ENCODE peak calls at places on chromosomes 2 and 18, in nine cellular contexts. One of them, this sample, is unnamed.

GRCh38 chr2:120344991-120345975 is 653 bp upstream of the INHBB start:
- DNase-seq in ovary: peak; percentile 47
- DNase-seq in IMR-90: no peak
- DNase-seq in A549: no peak
- DNase-seq in HCT116: no peak
- DNase-seq in suprapubic skin: no peak
- DNase-seq in testis: no peak
- DNase-seq in heart left ventricle: no peak
- DNase-seq in stomach: no peak
- DNase-seq in this sample: no peak

GRCh38 chr2:239264838-239265651 is 135.8 kb downstream of the HDAC4 start:
- DNase-seq in IMR-90: peak; percentile 61
- DNase-seq in stomach: peak; percentile 26
- DNase-seq in suprapubic skin: peak; percentile 78
- DNase-seq in HCT116: peak; percentile 56
- DNase-seq in heart left ventricle: peak; percentile 42
- DNase-seq in testis: peak; percentile 54
- DNase-seq in ovary: peak; percentile 44
- DNase-seq in A549: peak; percentile 36
- DNase-seq in this sample: peak; percentile 32

GRCh38 chr2:84493494-84493893 is 22.8 kb upstream of the DNAH6 start:
- DNase-seq in stomach: no peak
- DNase-seq in A549: no peak
- DNase-seq in ovary: no peak
- DNase-seq in testis: no peak
- DNase-seq in heart left ventricle: no peak
- DNase-seq in IMR-90: peak; percentile 95
- DNase-seq in suprapubic skin: no peak
- DNase-seq in HCT116: no peak
- DNase-seq in this sample: no peak

GRCh38 chr2:240343548-240343947 is 91.9 kb upstream of the GPC1 start:
- DNase-seq in ovary: no peak
- DNase-seq in stomach: no peak
- DNase-seq in suprapubic skin: no peak
- DNase-seq in heart left ventricle: no peak
- DNase-seq in testis: no peak
- DNase-seq in HCT116: no peak
- DNase-seq in A549: no peak
- DNase-seq in IMR-90: no peak
- DNase-seq in this sample: no peak

GRCh38 chr18:68660355-68661183 is 54.3 kb downstream of the TMX3 start:
- DNase-seq in stomach: no peak
- DNase-seq in suprapubic skin: no peak
- DNase-seq in A549: peak; percentile 3
- DNase-seq in testis: no peak
- DNase-seq in heart left ventricle: no peak
- DNase-seq in IMR-90: peak; percentile 61
- DNase-seq in HCT116: peak; percentile 29
- DNase-seq in ovary: no peak
- DNase-seq in this sample: no peak

GRCh38 chr2:120523766-120524165 is 177.8 kb downstream of the INHBB start:
- DNase-seq in stomach: no peak
- DNase-seq in testis: no peak
- DNase-seq in IMR-90: no peak
- DNase-seq in heart left ventricle: no peak
- DNase-seq in suprapubic skin: no peak
- DNase-seq in HCT116: no peak
- DNase-seq in ovary: no peak
- DNase-seq in A549: no peak
- DNase-seq in this sample: no peak

GRCh38 chr18:59547691-59548182 is 149.5 kb downstream of the CCBE1 start:
- DNase-seq in heart left ventricle: no peak
- DNase-seq in stomach: no peak
- DNase-seq in suprapubic skin: no peak
- DNase-seq in A549: no peak
- DNase-seq in ovary: peak; percentile 55
- DNase-seq in IMR-90: peak; percentile 93
- DNase-seq in testis: peak; percentile 35
- DNase-seq in HCT116: no peak
- DNase-seq in this sample: no peak

GRCh38 chr2:145800201-145801091 is 1280.5 kb upstream of the ZEB2 start:
- DNase-seq in A549: peak; percentile 3
- DNase-seq in IMR-90: no peak
- DNase-seq in heart left ventricle: no peak
- DNase-seq in suprapubic skin: no peak
- DNase-seq in ovary: no peak
- DNase-seq in HCT116: peak; percentile 48
- DNase-seq in stomach: no peak
- DNase-seq in testis: no peak
- DNase-seq in this sample: no peak

GRCh38 chr2:216083464-216084279 is 2.0 kb downstream of the TMEM169 start:
- DNase-seq in stomach: no peak
- DNase-seq in IMR-90: peak; percentile 83
- DNase-seq in HCT116: no peak
- DNase-seq in ovary: no peak
- DNase-seq in testis: no peak
- DNase-seq in suprapubic skin: no peak
- DNase-seq in heart left ventricle: no peak
- DNase-seq in A549: no peak
- DNase-seq in this sample: no peak

GRCh38 chr2:181573140-181573736 is 83.7 kb downstream of the CERKL start:
- DNase-seq in suprapubic skin: no peak
- DNase-seq in heart left ventricle: no peak
- DNase-seq in ovary: no peak
- DNase-seq in IMR-90: peak; percentile 50
- DNase-seq in HCT116: peak; percentile 54
- DNase-seq in A549: peak; percentile 13
- DNase-seq in testis: no peak
- DNase-seq in stomach: no peak
- DNase-seq in this sample: no peak

DNA sequence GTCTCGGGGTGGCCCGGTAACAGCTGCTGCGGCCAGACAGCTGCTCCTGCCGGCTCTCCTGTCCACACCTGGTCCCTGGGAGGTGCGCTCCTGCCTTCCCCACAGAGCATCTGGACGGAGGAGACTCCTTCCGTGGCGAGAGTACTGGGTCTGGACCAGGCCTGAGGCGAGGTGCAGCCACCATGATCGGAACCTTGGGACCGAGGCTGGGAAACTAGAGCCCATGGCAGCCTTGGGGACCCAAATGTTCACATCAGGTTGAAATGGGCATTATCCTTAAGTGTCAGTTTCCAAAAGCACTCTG is 628 bp downstream of the GIGYF2 start:
- DNase-seq in suprapubic skin: peak; percentile 76
- DNase-seq in heart left ventricle: no peak
- DNase-seq in stomach: no peak
- DNase-seq in testis: peak; percentile 55
- DNase-seq in HCT116: no peak
- DNase-seq in ovary: no peak
- DNase-seq in IMR-90: no peak
- DNase-seq in A549: no peak
- DNase-seq in this sample: no peak
- TF ChIP-seq POLR2A in suprapubic skin: no peak
- TF ChIP-seq POLR2A in heart left ventricle: no peak
- TF ChIP-seq POLR2A in stomach: no peak
- TF ChIP-seq POLR2A in testis: no peak
- TF ChIP-seq POLR2A in HCT116: no peak
- TF ChIP-seq POLR2A in ovary: no peak
- TF ChIP-seq POLR2A in IMR-90: no peak
- TF ChIP-seq POLR2A in A549: no peak
- TF ChIP-seq POLR2A in this sample: no peak

GRCh38 chr18:11760498-11761158 is 71.6 kb downstream of the GNAL start:
- DNase-seq in heart left ventricle: no peak
- DNase-seq in ovary: no peak
- DNase-seq in suprapubic skin: no peak
- DNase-seq in A549: no peak
- DNase-seq in IMR-90: no peak
- DNase-seq in stomach: no peak
- DNase-seq in testis: no peak
- DNase-seq in HCT116: no peak
- DNase-seq in this sample: no peak

GRCh38 chr18:11757084-11757590 is 68.1 kb downstream of the GNAL start:
- DNase-seq in HCT116: no peak
- DNase-seq in A549: no peak
- DNase-seq in heart left ventricle: no peak
- DNase-seq in suprapubic skin: no peak
- DNase-seq in testis: no peak
- DNase-seq in stomach: no peak
- DNase-seq in IMR-90: no peak
- DNase-seq in ovary: no peak
- DNase-seq in this sample: no peak

GRCh38 chr18:11762429-11762828 is 73.4 kb downstream of the GNAL start:
- DNase-seq in IMR-90: no peak
- DNase-seq in stomach: no peak
- DNase-seq in HCT116: no peak
- DNase-seq in heart left ventricle: no peak
- DNase-seq in testis: no peak
- DNase-seq in suprapubic skin: no peak
- DNase-seq in ovary: no peak
- DNase-seq in A549: no peak
- DNase-seq in this sample: no peak

GRCh38 chr18:11759456-11759855 is 70.4 kb downstream of the GNAL start:
- DNase-seq in IMR-90: no peak
- DNase-seq in testis: no peak
- DNase-seq in suprapubic skin: no peak
- DNase-seq in heart left ventricle: no peak
- DNase-seq in ovary: no peak
- DNase-seq in HCT116: no peak
- DNase-seq in stomach: no peak
- DNase-seq in A549: no peak
- DNase-seq in this sample: no peak

DNA sequence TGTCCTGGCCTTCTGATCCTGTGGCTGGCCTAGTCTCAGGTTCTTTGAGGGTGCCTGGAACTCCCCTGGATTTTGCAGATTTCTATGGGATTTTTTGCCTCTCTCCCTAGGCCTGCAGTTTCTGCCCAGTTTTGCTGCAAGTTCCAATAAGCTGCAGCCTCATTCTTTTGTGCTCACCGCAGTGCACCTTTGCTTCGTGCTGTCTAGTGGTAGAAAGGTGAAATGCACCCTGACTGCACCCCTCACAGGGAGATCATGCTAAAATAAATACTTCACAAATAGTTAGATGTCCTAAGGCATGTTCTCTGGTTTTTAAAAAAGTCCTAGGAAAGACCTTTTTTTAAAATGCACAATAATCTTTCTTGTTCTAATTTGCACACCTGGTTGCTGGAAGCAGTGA is 72.5 kb downstream of the GNAL start:
- DNase-seq in suprapubic skin: no peak
- DNase-seq in ovary: no peak
- DNase-seq in A549: no peak
- DNase-seq in HCT116: peak; percentile 8
- DNase-seq in stomach: no peak
- DNase-seq in heart left ventricle: no peak
- DNase-seq in IMR-90: no peak
- DNase-seq in testis: no peak
- DNase-seq in this sample: no peak
- TF ChIP-seq CTCF in suprapubic skin: no peak
- TF ChIP-seq CTCF in ovary: no peak
- TF ChIP-seq CTCF in A549: no peak
- TF ChIP-seq CTCF in HCT116: peak; percentile 62
- TF ChIP-seq CTCF in stomach: no peak
- TF ChIP-seq CTCF in heart left ventricle: no peak
- TF ChIP-seq CTCF in IMR-90: no peak
- TF ChIP-seq CTCF in testis: no peak
- TF ChIP-seq CTCF in this sample: peak; percentile 21

DNA sequence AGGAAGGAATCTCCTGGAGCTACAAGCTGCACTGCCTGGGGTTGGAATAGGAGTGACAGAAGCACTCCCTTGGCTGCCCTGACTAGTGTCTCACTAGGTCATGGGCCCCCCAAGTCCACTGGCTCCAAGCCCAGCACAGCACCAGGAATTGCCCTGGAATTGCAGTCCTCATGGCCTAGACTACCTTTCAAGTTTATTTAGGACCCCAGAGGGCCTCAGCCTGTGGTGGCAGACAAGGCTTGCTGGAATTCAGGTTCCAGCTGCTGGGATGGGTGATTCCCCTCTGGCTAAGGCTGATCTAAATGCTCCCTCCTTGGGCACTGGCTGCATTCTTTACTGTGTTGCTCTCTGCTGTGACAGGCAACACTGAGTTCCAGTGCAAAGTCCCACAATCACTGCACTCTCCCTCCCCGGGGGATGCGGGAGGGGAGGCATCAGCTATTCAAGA is 14.0 kb downstream of the STRADB start:
- DNase-seq in stomach: no peak
- DNase-seq in ovary: no peak
- DNase-seq in testis: no peak
- DNase-seq in IMR-90: peak; percentile 20
- DNase-seq in suprapubic skin: no peak
- DNase-seq in HCT116: no peak
- DNase-seq in A549: no peak
- DNase-seq in heart left ventricle: peak; percentile 28
- DNase-seq in this sample: no peak
- H3K27ac ChIP-seq in stomach: peak overlapping the region; percentile 6
- H3K27ac ChIP-seq in ovary: no peak overlapping the region
- H3K27ac ChIP-seq in testis: no peak overlapping the region
- H3K27ac ChIP-seq in IMR-90: peak overlapping the region; percentile 68
- H3K27ac ChIP-seq in suprapubic skin: peak overlapping the region; percentile 19
- H3K27ac ChIP-seq in HCT116: no peak overlapping the region
- H3K27ac ChIP-seq in A549: no peak overlapping the region
- H3K27ac ChIP-seq in heart left ventricle: peak overlapping the region; percentile 73
- H3K27ac ChIP-seq in this sample: peak overlapping the region; percentile 45

GRCh38 chr2:241637233-241638062 is at the start of gene ATG4B:
- DNase-seq in IMR-90: peak; percentile 82
- DNase-seq in HCT116: peak; percentile 78
- DNase-seq in suprapubic skin: peak; percentile 85
- DNase-seq in stomach: peak; percentile 88
- DNase-seq in A549: peak; percentile 70
- DNase-seq in testis: peak; percentile 92
- DNase-seq in heart left ventricle: peak; percentile 89
- DNase-seq in ovary: peak; percentile 91
- DNase-seq in this sample: peak; percentile 72
- TF ChIP-seq POLR2A in IMR-90: peak; percentile 82
- TF ChIP-seq POLR2A in HCT116: no peak
- TF ChIP-seq POLR2A in suprapubic skin: no peak
- TF ChIP-seq POLR2A in stomach: no peak
- TF ChIP-seq POLR2A in A549: peak; percentile 80
- TF ChIP-seq POLR2A in testis: no peak
- TF ChIP-seq POLR2A in heart left ventricle: no peak
- TF ChIP-seq POLR2A in ovary: peak; percentile 20
- TF ChIP-seq POLR2A in this sample: peak; percentile 45